ENCODE peak calls at places on chromosome 12, in nine cellular contexts. K is progenitor cell of endocrine pancreas; S is HepG2; A is osteocyte; M is prostate gland; Y is hepatocyte; H is left lung; D is CD4-positive, alpha-beta T cell; T is IMR-90. R is an unnamed sample.

GRCh38 chr12:19546027-19546426 is 106.7 kb downstream of the AEBP2 start:
- DNase-seq in A (no peak), H (no peak), K (no peak), T (no peak), M (peak; percentile 4), D (no peak), Y (no peak), S (no peak), R (no peak)

GRCh38 chr12:67355428-67356385 is 86.5 kb downstream of the CAND1 start:
- DNase-seq in A (no peak), D (no peak), K (no peak), M (no peak), T (peak; percentile 69), H (no peak), S (peak; percentile 42), Y (peak; percentile 73), R (peak; percentile 11)

GRCh38 chr12:121084229-121084628 is 45.2 kb upstream of the OASL start:
- DNase-seq in H (no peak), Y (no peak), K (no peak), T (no peak), S (no peak), A (peak; percentile 32), D (no peak), M (no peak), R (no peak)

GRCh38 chr12:20000229-20000869 is 368.0 kb upstream of the PDE3A start:
- DNase-seq in D (no peak), Y (no peak), H (no peak), A (no peak), K (no peak), S (no peak), T (no peak), M (no peak), R (no peak)

GRCh38 chr12:124759841-124760508 is 103.7 kb downstream of the SCARB1 start:
- DNase-seq in D (no peak), S (no peak), T (no peak), A (no peak), Y (no peak), K (no peak), H (no peak), M (peak; percentile 56), R (peak; percentile 57)

GRCh38 chr12:120833849-120834248 is 70.3 kb downstream of the SPPL3 start:
- DNase-seq in D (no peak), A (no peak), S (no peak), T (peak; percentile 64), K (no peak), H (no peak), Y (no peak), M (no peak), R (no peak)

GRCh38 chr12:99131761-99132199 is 486.7 kb downstream of the APAF1 start:
- DNase-seq in T (no peak), D (no peak), S (no peak), M (no peak), H (no peak), Y (peak; percentile 16), A (no peak), K (no peak), R (no peak)

GRCh38 chr12:124684496-124684895 is 117.1 kb upstream of the NCOR2 start:
- DNase-seq in S (no peak), Y (no peak), M (peak; percentile 56), T (peak; percentile 11), K (no peak), H (peak; percentile 76), D (no peak), A (no peak), R (no peak)

GRCh38 chr12:2258035-2258434 is 205.2 kb downstream of the CACNA1C start:
- DNase-seq in Y (no peak), A (no peak), D (no peak), S (no peak), T (no peak), K (no peak), H (no peak), M (no peak), R (no peak)

GRCh38 chr12:117882181-117882580 is 86.6 kb downstream of the KSR2 start:
- DNase-seq in K (no peak), D (no peak), H (no peak), T (no peak), Y (no peak), A (no peak), M (no peak), S (no peak), R (no peak)

GRCh38 chr12:93245543-93245942 is 132.2 kb upstream of the NUDT4 start:
- DNase-seq in M (no peak), T (no peak), H (no peak), Y (no peak), A (no peak), S (no peak), D (no peak), K (no peak), R (no peak)

GRCh38 chr12:45828402-45828801 is 98.9 kb downstream of the ARID2 start:
- DNase-seq in M (no peak), Y (no peak), H (no peak), A (no peak), S (no peak), K (no peak), T (no peak), D (no peak), R (no peak)

GRCh38 chr12:111434680-111435338 is 29.1 kb downstream of the SH2B3 start:
- DNase-seq in A (no peak), D (peak; percentile 79), M (peak; percentile 36), Y (peak; percentile 47), S (no peak), K (no peak), T (peak; percentile 62), H (no peak), R (no peak)

GRCh38 chr12:13913371-13913770 is 68.0 kb downstream of the GRIN2B start:
- DNase-seq in H (no peak), M (no peak), T (no peak), K (no peak), S (no peak), Y (no peak), D (no peak), A (no peak), R (no peak)

GRCh38 chr12:71019282-71019831 is 98.8 kb upstream of the PTPRR start:
- DNase-seq in A (no peak), Y (no peak), H (no peak), S (no peak), M (no peak), K (no peak), D (no peak), T (no peak), R (no peak)

GRCh38 chr12:119669744-119670472 is 2.0 kb downstream of the PRKAB1 start:
- DNase-seq in Y (peak; percentile 65), M (peak; percentile 56), D (no peak), S (peak; percentile 83), T (no peak), H (peak; percentile 78), A (no peak), K (no peak), R (peak; percentile 80)

GRCh38 chr12:104420868-104421267 is 35.9 kb upstream of the CHST11 start:
- DNase-seq in K (no peak), M (no peak), D (no peak), A (no peak), H (no peak), Y (no peak), T (no peak), S (no peak), R (no peak)

GRCh38 chr12:26240329-26240815 is 45.0 kb downstream of the SSPN start:
- DNase-seq in A (no peak), Y (no peak), S (no peak), M (no peak), K (no peak), T (no peak), D (no peak), H (no peak), R (peak; percentile 24)
- TF ChIP-seq CTCF in A (no peak), Y (no peak), S (no peak), M (no peak), K (no peak), T (no peak), D (no peak), H (no peak), R (no peak)

DNA sequence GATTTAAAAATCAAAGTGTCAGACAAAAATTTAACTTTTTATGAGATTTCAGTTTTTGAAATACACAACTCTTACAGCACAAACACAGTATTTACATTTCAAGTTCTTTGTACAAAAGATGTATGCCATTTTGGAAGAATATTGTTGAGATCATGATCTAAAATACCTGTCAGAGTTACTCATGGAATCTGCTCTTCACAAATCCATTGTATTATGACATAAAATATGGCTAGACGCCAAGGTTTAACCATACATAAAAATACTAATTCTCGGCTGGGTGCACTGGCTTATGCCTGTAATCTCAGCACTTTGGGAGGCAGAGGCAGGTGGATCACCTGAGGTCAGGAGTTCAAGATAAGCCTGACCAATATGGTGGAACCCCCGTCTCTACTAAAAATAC is 6.2 kb upstream of the SYCP3 start:
- DNase-seq in S (no peak), H (no peak), K (no peak), Y (no peak), M (no peak), T (no peak), A (no peak), D (no peak), R (no peak)
- TF ChIP-seq CTCF in S (no peak), H (no peak), K (no peak), Y (no peak), M (no peak), T (no peak), A (no peak), D (no peak), R (no peak)

DNA sequence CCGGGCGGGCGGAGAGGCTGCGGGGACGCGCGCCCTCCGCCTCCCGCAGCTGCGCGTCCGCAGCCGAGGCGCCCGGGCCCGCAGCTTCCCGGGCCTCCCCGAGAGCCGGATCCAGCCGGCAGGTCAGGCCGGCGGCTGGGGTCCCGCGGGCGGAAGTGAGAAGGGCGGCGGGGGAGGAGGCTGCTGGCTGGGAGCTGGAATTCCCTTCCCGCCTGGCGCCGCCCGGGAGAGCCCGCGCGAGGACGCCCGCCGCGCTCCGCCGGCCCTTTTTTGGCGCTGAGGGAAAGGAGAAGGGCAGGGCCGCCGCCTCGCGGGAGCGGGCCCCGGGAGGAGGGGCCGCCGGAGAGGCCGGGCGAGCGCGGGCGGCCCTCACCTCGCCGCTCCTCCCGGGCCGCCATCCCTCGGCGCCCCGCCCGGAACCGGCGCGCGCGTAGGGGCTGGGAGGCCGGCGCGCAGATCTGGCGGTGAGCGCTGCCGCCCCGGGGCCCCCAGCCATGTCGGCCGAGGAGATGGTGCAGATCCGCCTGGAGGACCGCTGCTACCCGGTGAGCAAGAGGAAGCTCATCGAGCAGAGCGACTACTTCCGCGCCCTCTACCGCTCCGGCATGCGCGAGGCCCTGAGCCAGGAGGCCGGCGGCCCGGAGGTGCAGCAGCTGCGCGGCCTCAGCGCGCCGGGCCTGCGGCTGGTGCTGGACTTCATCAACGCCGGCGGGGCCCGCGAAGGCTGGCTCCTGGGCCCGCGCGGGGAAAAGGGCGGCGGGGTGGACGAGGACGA is at the start of the genes KLHL42 and MANSC4:
- DNase-seq in Y (peak; percentile 85), M (peak; percentile 48), H (peak; percentile 75), S (peak; percentile 30), D (peak; percentile 65), K (peak; percentile 79), A (peak; percentile 93), T (peak; percentile 73), R (peak; percentile 67)
- TF ChIP-seq CTCF in Y (no peak), M (no peak), H (no peak), S (peak; percentile 40), D (no peak), K (no peak), A (no peak), T (no peak), R (no peak)

DNA sequence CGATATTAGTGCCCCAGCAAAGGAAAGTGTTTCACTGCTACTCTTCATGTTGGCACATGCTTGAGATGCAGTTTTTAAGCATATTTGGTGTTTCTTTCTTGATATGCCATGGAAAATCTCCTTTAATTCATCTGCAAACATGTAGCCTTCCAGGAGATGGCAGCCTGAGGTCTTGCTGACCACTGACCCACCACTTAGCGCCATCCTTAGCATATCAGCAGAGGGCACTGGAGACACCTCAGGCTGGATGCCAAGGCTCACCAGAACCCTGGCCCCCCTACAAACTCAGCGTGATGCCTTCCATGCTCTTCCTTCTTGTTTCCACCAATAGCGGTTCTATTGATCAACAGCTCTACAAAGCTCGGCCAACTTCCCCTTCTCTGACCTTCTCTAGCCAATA is 209.9 kb downstream of the SLC15A4 start:
- DNase-seq in K (no peak), Y (no peak), T (no peak), H (no peak), A (no peak), D (no peak), M (no peak), S (no peak), R (no peak)
- TF ChIP-seq CTCF in K (peak; percentile 12), Y (peak; percentile 21), T (no peak), H (no peak), A (no peak), D (no peak), M (no peak), S (no peak), R (no peak)

R was measured in Calu3.